ENCODE peak calls at places on chromosomes 1 and 21, in eight cellular contexts. One of them, this sample, is unnamed. For H3K4me1, the result is how much of the 10 kb centered on the place peaks cover.

GRCh38 chr21:32484706-32485380 is 72.3 kb downstream of the EVA1C start:
- DNase-seq in PC-3: no peak
- DNase-seq in DND-41: no peak
- DNase-seq in ascending aorta: peak
- DNase-seq in CD8-positive, alpha-beta memory T cell: no peak
- DNase-seq in heart left ventricle: peak
- DNase-seq in iPS DF 6.9: no peak
- DNase-seq in BE2C: no peak
- DNase-seq in this sample: no peak

GRCh38 chr21:33433425-33434114 is 30.4 kb downstream of the IFNGR2 start:
- DNase-seq in CD8-positive, alpha-beta memory T cell: no peak
- DNase-seq in iPS DF 6.9: no peak
- DNase-seq in DND-41: no peak
- DNase-seq in heart left ventricle: no peak
- DNase-seq in PC-3: no peak
- DNase-seq in BE2C: no peak
- DNase-seq in ascending aorta: no peak
- DNase-seq in this sample: no peak

GRCh38 chr1:24318238-24318987 is 744 bp upstream of the GRHL3 start:
- DNase-seq in CD8-positive, alpha-beta memory T cell: no peak
- DNase-seq in PC-3: no peak
- DNase-seq in ascending aorta: no peak
- DNase-seq in heart left ventricle: no peak
- DNase-seq in DND-41: no peak
- DNase-seq in iPS DF 6.9: no peak
- DNase-seq in BE2C: no peak
- DNase-seq in this sample: no peak

GRCh38 chr1:88595355-88595754 is 88.7 kb upstream of the PKN2 start:
- DNase-seq in iPS DF 6.9: no peak
- DNase-seq in BE2C: no peak
- DNase-seq in heart left ventricle: no peak
- DNase-seq in DND-41: no peak
- DNase-seq in CD8-positive, alpha-beta memory T cell: no peak
- DNase-seq in PC-3: peak
- DNase-seq in ascending aorta: no peak
- DNase-seq in this sample: peak

GRCh38 chr1:89630046-89630445 is 2.9 kb upstream of the LRRC8C start:
- DNase-seq in CD8-positive, alpha-beta memory T cell: no peak
- DNase-seq in DND-41: no peak
- DNase-seq in iPS DF 6.9: no peak
- DNase-seq in ascending aorta: no peak
- DNase-seq in BE2C: no peak
- DNase-seq in PC-3: no peak
- DNase-seq in heart left ventricle: no peak
- DNase-seq in this sample: no peak

GRCh38 chr1:5876251-5876650 is 116.0 kb downstream of the NPHP4 start:
- DNase-seq in CD8-positive, alpha-beta memory T cell: no peak
- DNase-seq in PC-3: no peak
- DNase-seq in ascending aorta: no peak
- DNase-seq in DND-41: no peak
- DNase-seq in BE2C: no peak
- DNase-seq in heart left ventricle: no peak
- DNase-seq in iPS DF 6.9: no peak
- DNase-seq in this sample: no peak

GRCh38 chr1:185813401-185813979 is 79.3 kb downstream of the HMCN1 start:
- DNase-seq in iPS DF 6.9: peak
- DNase-seq in BE2C: peak
- DNase-seq in DND-41: no peak
- DNase-seq in PC-3: peak
- DNase-seq in heart left ventricle: no peak
- DNase-seq in CD8-positive, alpha-beta memory T cell: no peak
- DNase-seq in ascending aorta: no peak
- DNase-seq in this sample: peak

GRCh38 chr1:228381336-228381735 is 25.3 kb downstream of the TRIM11 start:
- DNase-seq in PC-3: peak
- DNase-seq in heart left ventricle: no peak
- DNase-seq in BE2C: no peak
- DNase-seq in DND-41: no peak
- DNase-seq in iPS DF 6.9: no peak
- DNase-seq in ascending aorta: no peak
- DNase-seq in CD8-positive, alpha-beta memory T cell: no peak
- DNase-seq in this sample: no peak

GRCh38 chr1:109499661-109500536 is 6.0 kb downstream of the CYB561D1 start:
- DNase-seq in DND-41: peak
- DNase-seq in heart left ventricle: no peak
- DNase-seq in CD8-positive, alpha-beta memory T cell: peak
- DNase-seq in ascending aorta: peak
- DNase-seq in iPS DF 6.9: no peak
- DNase-seq in PC-3: peak
- DNase-seq in BE2C: peak
- DNase-seq in this sample: peak

GRCh38 chr1:66360285-66360724 is 173.6 kb upstream of the SGIP1 start:
- DNase-seq in DND-41: no peak
- DNase-seq in CD8-positive, alpha-beta memory T cell: no peak
- DNase-seq in BE2C: peak
- DNase-seq in PC-3: no peak
- DNase-seq in ascending aorta: no peak
- DNase-seq in iPS DF 6.9: no peak
- DNase-seq in heart left ventricle: no peak
- DNase-seq in this sample: no peak

GRCh38 chr21:37568415-37568814 is 201.8 kb downstream of the DYRK1A start:
- DNase-seq in heart left ventricle: no peak
- DNase-seq in ascending aorta: peak
- DNase-seq in iPS DF 6.9: no peak
- DNase-seq in PC-3: no peak
- DNase-seq in CD8-positive, alpha-beta memory T cell: no peak
- DNase-seq in DND-41: no peak
- DNase-seq in BE2C: no peak
- DNase-seq in this sample: no peak

GRCh38 chr21:44440241-44441040 is 14.9 kb upstream of the LRRC3 start:
- DNase-seq in DND-41: no peak
- DNase-seq in PC-3: no peak
- DNase-seq in ascending aorta: no peak
- DNase-seq in iPS DF 6.9: no peak
- DNase-seq in CD8-positive, alpha-beta memory T cell: no peak
- DNase-seq in heart left ventricle: peak
- DNase-seq in BE2C: peak
- DNase-seq in this sample: no peak

GRCh38 chr1:156356875-156357534 is 12.0 kb upstream of the RHBG start:
- DNase-seq in CD8-positive, alpha-beta memory T cell: peak
- DNase-seq in PC-3: peak
- DNase-seq in DND-41: peak
- DNase-seq in ascending aorta: no peak
- DNase-seq in BE2C: peak
- DNase-seq in heart left ventricle: peak
- DNase-seq in iPS DF 6.9: peak
- DNase-seq in this sample: peak

GRCh38 chr21:18369115-18369514 is 34.5 kb downstream of the TMPRSS15 start:
- DNase-seq in ascending aorta: no peak
- DNase-seq in PC-3: peak
- DNase-seq in heart left ventricle: no peak
- DNase-seq in iPS DF 6.9: no peak
- DNase-seq in CD8-positive, alpha-beta memory T cell: no peak
- DNase-seq in DND-41: no peak
- DNase-seq in BE2C: peak
- DNase-seq in this sample: no peak

GRCh38 chr1:107622975-107623374 is 342.0 kb downstream of the VAV3 start:
- DNase-seq in ascending aorta: no peak
- DNase-seq in iPS DF 6.9: no peak
- DNase-seq in CD8-positive, alpha-beta memory T cell: no peak
- DNase-seq in PC-3: peak
- DNase-seq in BE2C: no peak
- DNase-seq in heart left ventricle: no peak
- DNase-seq in DND-41: no peak
- DNase-seq in this sample: no peak

GRCh38 chr1:161068306-161069200 is 1.1 kb downstream of the ARHGAP30 start:
- DNase-seq in DND-41: peak
- DNase-seq in CD8-positive, alpha-beta memory T cell: peak
- DNase-seq in BE2C: no peak
- DNase-seq in iPS DF 6.9: no peak
- DNase-seq in PC-3: no peak
- DNase-seq in heart left ventricle: peak
- DNase-seq in ascending aorta: peak
- DNase-seq in this sample: no peak

GRCh38 chr1:37476460-37477197 is 2.2 kb downstream of the ZC3H12A start:
- DNase-seq in PC-3: peak
- DNase-seq in CD8-positive, alpha-beta memory T cell: no peak
- DNase-seq in DND-41: no peak
- DNase-seq in BE2C: peak
- DNase-seq in heart left ventricle: peak
- DNase-seq in iPS DF 6.9: no peak
- DNase-seq in ascending aorta: peak
- DNase-seq in this sample: peak

GRCh38 chr1:13828454-13829151 is 128.6 kb downstream of the PRDM2 start:
- DNase-seq in iPS DF 6.9: peak
- DNase-seq in BE2C: peak
- DNase-seq in heart left ventricle: no peak
- DNase-seq in DND-41: peak
- DNase-seq in PC-3: peak
- DNase-seq in CD8-positive, alpha-beta memory T cell: no peak
- DNase-seq in ascending aorta: no peak
- DNase-seq in this sample: peak

GRCh38 chr1:164721037-164721496 is 162.1 kb downstream of the PBX1 start:
- DNase-seq in heart left ventricle: no peak
- DNase-seq in CD8-positive, alpha-beta memory T cell: no peak
- DNase-seq in ascending aorta: no peak
- DNase-seq in BE2C: no peak
- DNase-seq in PC-3: no peak
- DNase-seq in DND-41: no peak
- DNase-seq in iPS DF 6.9: no peak
- DNase-seq in this sample: no peak

GRCh38 chr1:232954594-232955365 is 4.4 kb downstream of the NTPCR start:
- DNase-seq in PC-3: no peak
- DNase-seq in heart left ventricle: no peak
- DNase-seq in iPS DF 6.9: no peak
- DNase-seq in ascending aorta: no peak
- DNase-seq in CD8-positive, alpha-beta memory T cell: no peak
- DNase-seq in DND-41: no peak
- DNase-seq in BE2C: no peak
- DNase-seq in this sample: peak

GRCh38 chr1:6727535-6727934 is 25.9 kb upstream of the DNAJC11 start:
- DNase-seq in BE2C: peak
- DNase-seq in PC-3: peak
- DNase-seq in DND-41: peak
- DNase-seq in heart left ventricle: peak
- DNase-seq in ascending aorta: peak
- DNase-seq in iPS DF 6.9: no peak
- DNase-seq in CD8-positive, alpha-beta memory T cell: peak
- DNase-seq in this sample: peak

DNA sequence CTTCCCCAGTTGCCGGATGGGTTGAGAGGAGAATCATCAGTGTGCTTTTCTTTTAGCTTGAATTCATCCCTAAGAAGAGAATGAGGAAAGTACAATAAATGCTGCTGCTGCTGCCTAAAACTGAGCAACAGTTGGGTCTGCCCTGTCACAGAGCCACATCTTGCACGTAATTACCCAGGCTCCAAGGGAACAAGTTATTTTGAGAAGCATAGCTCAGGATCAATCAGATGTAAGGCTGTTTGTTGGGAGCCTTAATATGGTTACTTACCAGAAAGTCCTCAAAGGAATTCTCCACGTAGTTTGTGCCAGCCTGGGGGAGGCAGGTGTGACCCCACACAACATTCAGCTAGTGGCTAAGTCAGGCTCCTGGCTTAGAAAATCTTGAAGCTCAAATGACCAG is 16.7 kb downstream of the ACTN2 start:
- DNase-seq in ascending aorta: no peak
- DNase-seq in PC-3: no peak
- DNase-seq in iPS DF 6.9: no peak
- DNase-seq in CD8-positive, alpha-beta memory T cell: no peak
- DNase-seq in DND-41: no peak
- DNase-seq in heart left ventricle: no peak
- DNase-seq in BE2C: no peak
- DNase-seq in this sample: peak
- H3K4me3 ChIP-seq in ascending aorta: no peak
- H3K4me3 ChIP-seq in PC-3: no peak
- H3K4me3 ChIP-seq in iPS DF 6.9: no peak
- H3K4me3 ChIP-seq in CD8-positive, alpha-beta memory T cell: no peak
- H3K4me3 ChIP-seq in DND-41: no peak
- H3K4me3 ChIP-seq in heart left ventricle: no peak
- H3K4me3 ChIP-seq in BE2C: no peak
- H3K4me3 ChIP-seq in this sample: no peak

GRCh38 chr1:17725811-17726582 is 29.1 kb upstream of the ACTL8 start:
- DNase-seq in CD8-positive, alpha-beta memory T cell: no peak
- DNase-seq in iPS DF 6.9: no peak
- DNase-seq in ascending aorta: no peak
- DNase-seq in PC-3: no peak
- DNase-seq in heart left ventricle: no peak
- DNase-seq in DND-41: no peak
- DNase-seq in BE2C: no peak
- DNase-seq in this sample: no peak
- H3K4me1 ChIP-seq in CD8-positive, alpha-beta memory T cell: under half
- H3K4me1 ChIP-seq in iPS DF 6.9: under half
- H3K4me1 ChIP-seq in ascending aorta: under half
- H3K4me1 ChIP-seq in PC-3: under half
- H3K4me1 ChIP-seq in heart left ventricle: under half
- H3K4me1 ChIP-seq in DND-41: under half
- H3K4me1 ChIP-seq in BE2C: under half
- H3K4me1 ChIP-seq in this sample: under half

GRCh38 chr1:221874285-221875003 is 132.6 kb upstream of the DUSP10 start:
- DNase-seq in BE2C: no peak
- DNase-seq in PC-3: no peak
- DNase-seq in heart left ventricle: no peak
- DNase-seq in iPS DF 6.9: no peak
- DNase-seq in ascending aorta: no peak
- DNase-seq in DND-41: peak
- DNase-seq in CD8-positive, alpha-beta memory T cell: no peak
- DNase-seq in this sample: no peak
- H3K4me3 ChIP-seq in BE2C: no peak
- H3K4me3 ChIP-seq in PC-3: no peak
- H3K4me3 ChIP-seq in heart left ventricle: no peak
- H3K4me3 ChIP-seq in iPS DF 6.9: no peak
- H3K4me3 ChIP-seq in ascending aorta: no peak
- H3K4me3 ChIP-seq in DND-41: no peak
- H3K4me3 ChIP-seq in CD8-positive, alpha-beta memory T cell: no peak
- H3K4me3 ChIP-seq in this sample: no peak

DNA sequence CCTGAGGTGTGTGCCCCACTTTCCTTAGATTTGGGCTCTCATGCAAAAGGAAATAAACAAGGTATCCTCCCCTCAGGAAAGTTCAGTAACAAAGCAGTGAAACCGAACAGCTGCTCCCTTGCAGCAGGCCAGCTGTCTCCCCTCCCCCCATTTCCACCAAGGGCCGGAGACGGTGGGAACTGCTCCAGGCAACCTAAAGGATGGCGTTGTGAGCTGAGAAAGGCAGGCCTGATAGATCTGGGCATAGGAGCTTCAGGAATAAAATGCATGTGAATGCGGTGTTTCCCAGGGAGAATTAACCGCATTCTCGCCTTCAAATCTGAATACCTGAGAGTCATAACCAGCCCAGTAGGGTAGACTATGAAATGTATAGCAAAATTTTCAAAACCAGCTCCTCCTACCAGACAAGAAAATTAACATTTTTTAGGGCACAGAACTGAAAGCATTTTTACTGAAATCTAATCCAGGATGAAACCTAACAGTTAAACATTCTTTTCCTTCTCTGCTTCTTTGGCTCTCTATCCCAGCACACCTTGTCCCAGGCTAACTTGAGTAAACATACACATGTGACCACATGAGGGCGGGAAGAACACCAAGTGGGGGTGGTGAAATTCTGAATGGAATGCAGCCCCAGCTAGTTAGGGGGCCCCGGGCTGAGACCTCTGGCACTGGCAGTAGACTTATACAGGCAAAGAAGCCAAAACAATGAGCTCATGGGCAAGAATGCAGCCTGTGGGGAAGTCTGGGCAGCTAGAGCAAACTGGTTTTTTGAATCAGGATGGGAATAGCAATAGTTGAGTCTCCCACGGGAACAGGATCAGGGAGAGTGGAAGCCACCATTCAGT is 11.5 kb downstream of the MCL1 start:
- DNase-seq in iPS DF 6.9: peak
- DNase-seq in BE2C: peak
- DNase-seq in heart left ventricle: peak
- DNase-seq in DND-41: peak
- DNase-seq in ascending aorta: peak
- DNase-seq in PC-3: peak
- DNase-seq in CD8-positive, alpha-beta memory T cell: no peak
- DNase-seq in this sample: peak
- H3K4me1 ChIP-seq in iPS DF 6.9: under half
- H3K4me1 ChIP-seq in BE2C: under half
- H3K4me1 ChIP-seq in heart left ventricle: half or more
- H3K4me1 ChIP-seq in DND-41: half or more
- H3K4me1 ChIP-seq in ascending aorta: half or more
- H3K4me1 ChIP-seq in PC-3: under half
- H3K4me1 ChIP-seq in CD8-positive, alpha-beta memory T cell: half or more
- H3K4me1 ChIP-seq in this sample: under half